ENCODE peak calls at places on chromosomes 5 and 9, in five cellular contexts. K, C, N, R and Q are unnamed samples. For H4K20me1, the result is how much of the 10 kb centered on the place peaks cover.

GRCh38 chr9:137243626-137244485 is 2.8 kb downstream of the TUBB4B start:
- DNase-seq in R (no peak), N (no peak), K (no peak), C (no peak), Q (no peak)

GRCh38 chr9:127912882-127913281 is 4.0 kb downstream of the ST6GALNAC4 start:
- DNase-seq in K (peak), R (no peak), N (no peak), C (peak), Q (no peak)

GRCh38 chr9:11064853-11065252 is 452.1 kb upstream of the PTPRD start:
- DNase-seq in R (no peak), N (no peak), C (no peak), K (no peak), Q (no peak)

GRCh38 chr9:76773051-76773450 is 8.8 kb downstream of the PCA3 start:
- DNase-seq in K (no peak), N (no peak), R (no peak), C (no peak), Q (no peak)

GRCh38 chr9:306907-307306 is 92.2 kb downstream of the DOCK8 start:
- DNase-seq in C (no peak), K (peak), R (peak), N (peak), Q (peak)

GRCh38 chr5:136799806-136800372 is 434.5 kb upstream of the TRPC7 start:
- DNase-seq in C (no peak), N (no peak), K (peak), R (no peak), Q (no peak)

GRCh38 chr9:120904061-120904998 is 22.3 kb downstream of the TRAF1 start:
- DNase-seq in N (no peak), C (no peak), R (peak), K (no peak), Q (no peak)

GRCh38 chr5:59988396-59988795 is 94.9 kb upstream of the PDE4D start:
- DNase-seq in K (no peak), R (no peak), C (no peak), N (no peak), Q (no peak)

GRCh38 chr5:168575391-168576372 is 3.5 kb downstream of the PANK3 start:
- DNase-seq in C (no peak), R (no peak), K (no peak), N (no peak), Q (no peak)

GRCh38 chr9:13557724-13558123 is 278.2 kb upstream of the MPDZ start:
- DNase-seq in C (no peak), R (no peak), N (no peak), K (no peak), Q (no peak)

GRCh38 chr5:109682383-109682782 is 7.3 kb upstream of the MAN2A1 start:
- DNase-seq in R (no peak), K (peak), N (peak), C (no peak), Q (no peak)

GRCh38 chr5:109396965-109397364 is 12.8 kb downstream of the PJA2 start:
- DNase-seq in C (no peak), K (no peak), R (no peak), N (no peak), Q (no peak)

GRCh38 chr9:14910178-14910805 is at the start of gene FREM1:
- DNase-seq in K (no peak), N (peak), C (peak), R (no peak), Q (no peak)

GRCh38 chr5:134370871-134371833 is at the start of gene UBE2B:
- DNase-seq in K (peak), R (peak), C (peak), N (peak), Q (peak)

GRCh38 chr9:23702311-23702922 is 123.6 kb downstream of the ELAVL2 start:
- DNase-seq in N (no peak), K (peak), C (no peak), R (no peak), Q (no peak)

GRCh38 chr9:21121079-21121478 is 20.6 kb downstream of the IFNW1 start:
- DNase-seq in N (no peak), K (no peak), C (no peak), R (no peak), Q (peak)

GRCh38 chr9:24504521-24504920 is 41.2 kb downstream of the IZUMO3 start:
- DNase-seq in N (no peak), R (no peak), K (no peak), C (no peak), Q (no peak)

GRCh38 chr9:25519286-25519685 is 159.0 kb downstream of the TUSC1 start:
- DNase-seq in C (no peak), K (peak), N (no peak), R (no peak), Q (no peak)

GRCh38 chr9:97615439-97616072 is 17.6 kb downstream of the TSTD2 start:
- DNase-seq in N (peak), C (peak), R (peak), K (peak), Q (peak)

GRCh38 chr5:2748180-2748840 is 3.2 kb downstream of the IRX2 start:
- DNase-seq in R (no peak), N (no peak), K (no peak), C (no peak), Q (no peak)

GRCh38 chr9:127916665-127917581 is at the start of gene ST6GALNAC4:
- DNase-seq in K (peak), N (peak), R (peak), C (peak), Q (peak)

GRCh38 chr9:34982352-34982751 is 7.2 kb upstream of the DNAJB5 start:
- DNase-seq in N (no peak), R (no peak), K (no peak), C (no peak), Q (no peak)

GRCh38 chr5:149166591-149167100 is 25.4 kb downstream of the ABLIM3 start:
- DNase-seq in N (no peak), C (no peak), K (no peak), R (no peak), Q (no peak)

GRCh38 chr5:110329955-110330354 is 396.5 kb downstream of the TMEM232 start:
- DNase-seq in N (no peak), C (no peak), K (no peak), R (no peak), Q (no peak)

DNA sequence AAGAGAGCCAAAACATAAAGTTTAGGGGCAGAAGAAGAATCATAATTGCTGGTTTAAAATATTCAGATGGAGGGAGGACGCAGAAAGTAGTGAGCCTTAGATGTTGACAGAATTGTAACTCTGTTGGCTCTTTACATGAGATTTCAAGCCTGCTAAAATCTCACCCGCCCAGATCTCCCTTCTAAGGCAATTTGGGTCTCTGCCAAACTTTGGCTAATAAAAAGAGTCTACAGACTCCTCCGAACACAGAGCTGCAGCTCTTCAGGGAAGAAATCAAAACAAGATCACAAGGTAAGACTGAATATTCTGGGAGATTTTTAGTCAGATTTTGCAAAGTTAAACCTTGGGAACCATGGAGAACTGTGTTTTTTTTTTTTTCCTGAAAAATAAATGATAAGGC is at the start of gene IL33:
- DNase-seq in N (no peak), C (peak), K (peak), R (no peak), Q (no peak)
- H3K4me3 ChIP-seq in N (no peak), C (no peak), K (peak), R (no peak), Q (no peak)

GRCh38 chr5:179823937-179824744 is 3.4 kb downstream of the SQSTM1 start:
- DNase-seq in N (no peak), C (no peak), K (no peak), R (no peak), Q (no peak)
- H4K20me1 ChIP-seq in N (under half), C (half or more), K (half or more), R (under half), Q (under half)

GRCh38 chr9:99834474-99834873 is 12.8 kb downstream of the NR4A3 start:
- DNase-seq in K (no peak), C (no peak), R (no peak), N (no peak), Q (no peak)

GRCh38 chr9:99832558-99832864 is 10.8 kb downstream of the NR4A3 start:
- DNase-seq in R (no peak), C (no peak), K (no peak), N (no peak), Q (no peak)

GRCh38 chr9:99835581-99835980 is 13.9 kb downstream of the NR4A3 start:
- DNase-seq in N (no peak), R (no peak), C (no peak), K (no peak), Q (no peak)

GRCh38 chr9:99833735-99834134 is 12.1 kb downstream of the NR4A3 start:
- DNase-seq in C (no peak), K (no peak), N (no peak), R (peak), Q (no peak)

GRCh38 chr9:99835142-99835541 is 13.5 kb downstream of the NR4A3 start:
- DNase-seq in R (no peak), K (no peak), N (no peak), C (no peak), Q (no peak)
- H3K4me3 ChIP-seq in R (no peak), K (no peak), N (no peak), C (no peak), Q (no peak)

GRCh38 chr5:68264024-68264956 is 48.7 kb downstream of the PIK3R1 start:
- DNase-seq in N (no peak), K (no peak), R (no peak), C (no peak), Q (no peak)
- H4K20me1 ChIP-seq in N (under half), K (under half), R (under half), C (half or more), Q (under half)

DNA sequence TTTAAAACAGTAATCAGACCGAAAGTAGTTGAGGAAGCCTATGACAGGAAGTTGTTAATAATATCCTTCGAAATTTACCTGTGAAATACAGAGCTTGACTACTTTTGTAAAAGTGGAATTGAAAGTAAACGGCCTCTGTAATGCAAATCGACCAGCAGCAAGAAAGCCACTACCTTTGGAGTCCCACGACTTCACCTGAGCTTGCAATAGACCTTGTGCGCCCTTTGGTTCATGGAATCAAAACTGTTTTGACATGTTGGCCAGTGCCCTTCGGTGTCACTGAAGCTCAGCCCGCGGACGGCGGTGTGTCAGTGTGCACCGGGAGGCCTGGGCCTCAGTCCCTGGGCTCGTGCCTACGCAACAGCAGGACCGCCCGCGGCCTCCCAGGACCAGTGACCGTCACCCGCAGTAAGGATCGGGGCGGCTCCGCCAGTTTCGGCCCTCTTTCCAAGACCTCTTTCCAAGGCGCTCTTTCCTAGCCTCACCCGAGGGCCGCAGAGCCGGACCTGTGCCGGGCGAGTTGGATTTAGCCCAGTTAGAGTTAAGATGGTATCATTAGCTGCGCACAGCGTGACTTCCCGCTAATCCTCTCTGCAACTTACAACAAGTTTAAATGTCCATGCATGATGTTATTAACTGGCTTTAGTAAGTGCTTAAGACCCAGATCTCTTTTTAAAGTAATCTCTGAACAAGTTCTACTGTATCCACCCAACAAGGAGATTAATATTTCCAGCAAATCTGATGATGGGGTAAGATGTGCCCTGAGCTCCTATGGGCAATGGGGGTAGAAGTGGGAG is 223.3 kb downstream of the MEF2C start:
- DNase-seq in K (no peak), N (peak), C (peak), R (peak), Q (no peak)
- H3K4me3 ChIP-seq in K (no peak), N (peak), C (no peak), R (peak), Q (no peak)

GRCh38 chr5:39415186-39415585 is 9.6 kb downstream of the DAB2 start:
- DNase-seq in R (no peak), N (no peak), K (no peak), C (no peak), Q (no peak)
- H4K20me1 ChIP-seq in R (under half), N (under half), K (under half), C (under half), Q (under half)